ENCODE peak calls at places on chromosomes 2 and 18, in five cellular contexts. E, A, F, P and L are unnamed samples.

GRCh38 chr2:99706734-99707133 is 216.9 kb upstream of the REV1 start:
- DNase-seq in A (no peak), P (no peak), F (no peak), E (no peak), L (no peak)

GRCh38 chr18:2961828-2962227 is 51.1 kb downstream of the LPIN2 start:
- DNase-seq in A (no peak), P (no peak), F (no peak), E (no peak), L (peak; percentile 36)

GRCh38 chr18:51278045-51278649 is 80.7 kb upstream of the MEX3C start:
- DNase-seq in A (peak; percentile 26), E (peak; percentile 57), F (peak; percentile 83), P (peak; percentile 74), L (peak; percentile 82)

GRCh38 chr2:208033701-208034502 is 8.6 kb upstream of the PLEKHM3 start:
- DNase-seq in A (peak; percentile 80), E (peak; percentile 68), P (peak; percentile 47), F (peak; percentile 82), L (peak; percentile 75)

GRCh38 chr2:234032301-234032856 is 18.1 kb upstream of the SPP2 start:
- DNase-seq in A (no peak), F (no peak), E (no peak), P (no peak), L (no peak)

GRCh38 chr2:143635302-143635701 is 506.1 kb downstream of the ARHGAP15 start:
- DNase-seq in A (no peak), E (no peak), F (no peak), P (no peak), L (no peak)

GRCh38 chr2:148966432-148966758 is 72.1 kb upstream of the LYPD6B start:
- DNase-seq in F (no peak), P (no peak), A (no peak), E (no peak), L (no peak)

GRCh38 chr2:117989854-117990438 is 23.9 kb downstream of the CCDC93 start:
- DNase-seq in E (no peak), A (no peak), P (no peak), F (no peak), L (no peak)

GRCh38 chr2:112836695-112837117 is at the start of gene IL1B:
- DNase-seq in P (no peak), E (no peak), F (no peak), A (peak; percentile 40), L (no peak)

GRCh38 chr18:1104265-1104792 is 199.7 kb downstream of the ADCYAP1 start:
- DNase-seq in F (no peak), P (no peak), E (no peak), A (no peak), L (no peak)

GRCh38 chr2:64626146-64626809 is 27.4 kb downstream of the SERTAD2 start:
- DNase-seq in F (no peak), P (no peak), A (no peak), E (no peak), L (no peak)

GRCh38 chr2:241804326-241805276 is 4.4 kb upstream of the NEU4 start:
- DNase-seq in E (no peak), A (peak; percentile 35), F (peak; percentile 59), P (no peak), L (no peak)

GRCh38 chr2:98654702-98655488 is 46.5 kb downstream of the UNC50 start:
- DNase-seq in E (no peak), P (no peak), F (no peak), A (no peak), L (no peak)

GRCh38 chr2:24317491-24317920 is 42.8 kb downstream of the ITSN2 start:
- DNase-seq in P (no peak), F (no peak), A (no peak), E (no peak), L (no peak)

GRCh38 chr18:35028556-35028955 is 12.7 kb upstream of the MAPRE2 start:
- DNase-seq in E (no peak), A (no peak), P (no peak), F (no peak), L (no peak)

GRCh38 chr2:20097889-20098714 is 46.7 kb upstream of the LAPTM4A start:
- DNase-seq in F (peak; percentile 95), E (peak; percentile 90), P (peak; percentile 90), A (peak; percentile 88), L (peak; percentile 85)

GRCh38 chr2:16324971-16325612 is 340.5 kb downstream of the CYRIA start:
- DNase-seq in F (no peak), A (peak; percentile 42), P (no peak), E (no peak), L (no peak)

GRCh38 chr2:76870011-76870410 is 652.2 kb downstream of the LRRTM4 start:
- DNase-seq in A (peak; percentile 14), F (peak; percentile 47), P (no peak), E (no peak), L (no peak)

GRCh38 chr2:79124907-79125720 is 4.8 kb downstream of the REG1A start:
- DNase-seq in F (no peak), P (no peak), A (no peak), E (no peak), L (no peak)

GRCh38 chr2:119049968-119050657 is 108.1 kb downstream of the MARCO start:
- DNase-seq in P (peak; percentile 12), F (peak; percentile 68), E (no peak), A (peak; percentile 56), L (no peak)

GRCh38 chr2:20141056-20141762 is 83.7 kb downstream of the SDC1 start:
- DNase-seq in F (no peak), E (peak; percentile 59), A (peak; percentile 78), P (no peak), L (no peak)

GRCh38 chr2:38095996-38096861 is 20.3 kb upstream of the CYP1B1 start:
- DNase-seq in F (peak; percentile 69), P (peak; percentile 7), E (no peak), A (peak; percentile 89), L (no peak)

GRCh38 chr2:241686322-241686648 is 330 bp downstream of the DTYMK start:
- DNase-seq in P (no peak), F (no peak), E (no peak), A (no peak), L (peak; percentile 13)

DNA sequence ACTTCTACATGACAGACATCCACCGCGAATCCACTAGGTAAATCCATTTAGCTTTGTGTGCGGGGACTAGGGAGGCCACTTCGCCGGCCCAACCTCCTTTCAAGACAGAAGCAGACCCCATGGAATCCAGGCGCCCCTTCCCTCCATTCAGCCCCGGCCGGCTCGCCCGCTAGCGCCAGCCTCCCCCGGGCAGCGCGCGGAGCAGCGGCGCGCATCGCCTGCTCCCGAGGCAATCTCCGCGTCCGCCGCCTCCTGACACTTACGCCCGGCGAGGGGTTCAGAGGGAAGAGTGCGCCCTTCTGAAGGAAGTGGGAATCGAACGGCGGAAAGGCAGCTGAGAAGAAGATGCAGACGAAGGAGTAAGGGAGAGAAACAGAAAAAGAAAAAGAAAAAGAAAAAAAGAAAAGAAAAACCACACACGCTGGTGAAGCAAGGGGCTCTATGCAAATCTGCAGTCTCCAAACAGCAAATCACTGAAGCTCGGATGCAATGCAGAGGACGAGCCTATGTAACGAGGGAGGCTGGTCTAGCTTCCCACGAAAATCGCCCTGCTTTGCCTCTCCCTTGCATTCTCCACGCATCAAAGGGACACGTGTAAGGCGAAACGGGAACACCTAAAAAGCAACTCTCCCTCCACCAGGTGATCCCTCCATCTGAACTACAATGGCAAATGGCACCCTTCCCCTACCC is 684.4 kb downstream of the NRXN1 start:
- DNase-seq in P (peak; percentile 81), A (peak; percentile 33), E (no peak), F (peak; percentile 69), L (no peak)
- TF ChIP-seq EZH2 in P (peak; percentile 54), A (peak; percentile 36), E (no peak), F (no peak), L (no peak)

GRCh38 chr2:141940709-141941108 is 190.1 kb downstream of the LRP1B start:
- DNase-seq in F (no peak), P (no peak), E (no peak), A (no peak), L (no peak)

GRCh38 chr2:141942006-141942789 is 188.6 kb downstream of the LRP1B start:
- DNase-seq in F (peak; percentile 36), P (no peak), E (peak; percentile 2), A (no peak), L (no peak)

GRCh38 chr2:141946016-141946415 is 184.8 kb downstream of the LRP1B start:
- DNase-seq in E (no peak), A (no peak), P (no peak), F (no peak), L (no peak)

GRCh38 chr2:141941224-141941714 is 189.5 kb downstream of the LRP1B start:
- DNase-seq in A (no peak), P (no peak), E (no peak), F (no peak), L (no peak)
- TF ChIP-seq EZH2phosphoT487 in A (no peak), P (no peak), E (no peak), F (no peak), L (no peak)

GRCh38 chr2:14722919-14723559 is 90.5 kb downstream of the LRATD1 start:
- DNase-seq in E (no peak), F (no peak), P (no peak), A (no peak), L (no peak)
- TF ChIP-seq CTCF in E (no peak), F (peak; percentile 28), P (peak; percentile 9), A (no peak), L (no peak)

GRCh38 chr2:231926761-231927565 is 767 bp upstream of the NPPC start:
- DNase-seq in P (peak; percentile 56), F (peak; percentile 82), E (no peak), A (no peak), L (peak; percentile 62)
- TF ChIP-seq EZH2 in P (peak; percentile 54), F (no peak), E (no peak), A (peak; percentile 4), L (no peak)

DNA sequence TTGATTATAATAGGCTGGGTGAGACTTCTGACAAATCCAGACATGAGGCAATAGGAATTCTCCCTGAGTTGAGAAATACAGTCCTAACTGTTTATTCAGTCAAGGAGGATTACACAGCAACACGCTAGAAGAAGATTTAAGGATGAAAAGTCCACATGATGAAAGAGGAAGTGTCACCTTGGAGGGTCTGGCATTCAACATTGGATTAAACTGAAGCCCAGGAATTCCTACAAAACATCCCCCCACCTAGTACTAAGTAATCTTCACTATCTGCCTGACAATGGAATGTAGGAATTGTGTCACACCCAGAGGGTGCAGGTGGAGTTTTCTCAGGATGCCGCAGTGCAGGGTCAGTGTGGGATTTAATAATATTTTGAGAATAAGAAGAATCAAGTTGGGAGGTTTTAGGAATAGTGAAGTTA is 142.4 kb downstream of the SOCS6 start:
- DNase-seq in F (no peak), E (no peak), A (peak; percentile 43), P (no peak), L (no peak)
- TF ChIP-seq EZH2phosphoT487 in F (no peak), E (no peak), A (no peak), P (no peak), L (no peak)

GRCh38 chr2:29053680-29054400 is 20.5 kb downstream of the PCARE start:
- DNase-seq in P (no peak), A (no peak), E (peak; percentile 15), F (no peak), L (no peak)
- TF ChIP-seq CTCF in P (no peak), A (peak; percentile 15), E (peak; percentile 51), F (peak; percentile 41), L (no peak)

GRCh38 chr2:9170458-9171130 is 36.0 kb upstream of the ASAP2 start:
- DNase-seq in E (no peak), A (peak; percentile 65), F (peak; percentile 41), P (no peak), L (no peak)

GRCh38 chr2:9178110-9178904 is 28.3 kb upstream of the ASAP2 start:
- DNase-seq in A (peak; percentile 54), P (no peak), F (peak; percentile 40), E (no peak), L (peak; percentile 53)

GRCh38 chr2:9179572-9180201 is 26.9 kb upstream of the ASAP2 start:
- DNase-seq in P (no peak), F (no peak), A (peak; percentile 49), E (peak; percentile 83), L (no peak)

GRCh38 chr2:9178905-9179571 is 27.6 kb upstream of the ASAP2 start:
- DNase-seq in E (no peak), A (peak; percentile 66), F (no peak), P (no peak), L (peak; percentile 78)

GRCh38 chr2:9174771-9175441 is 31.7 kb upstream of the ASAP2 start:
- DNase-seq in F (peak; percentile 51), A (peak; percentile 54), E (no peak), P (no peak), L (no peak)
- TF ChIP-seq EZH2 in F (no peak), A (no peak), E (no peak), P (no peak), L (no peak)